ENCODE peak calls at places on chromosomes 2 and 18, in seven cellular contexts. G is frontal cortex, W is mucosa of gallbladder, P is AG04450, Y is GM12892, J is RPMI8226, M is NCI-H748 treated with DMSO at 0.1 percent for 48 hours. C is an unnamed sample.

GRCh38 chr18:67265464-67266245 is 250.9 kb downstream of the DSEL start:
- DNase-seq in G (no peak), W (no peak), P (no peak), Y (no peak), J (no peak), M (no peak), C (no peak)

GRCh38 chr2:73203055-73203681 is 794 bp downstream of the NOTO start:
- DNase-seq in G (no peak), W (no peak), P (no peak), Y (no peak), J (no peak), M (no peak), C (no peak)

GRCh38 chr2:121707920-121708361 is 28.7 kb downstream of the NIFK start:
- DNase-seq in G (no peak), W (peak), P (no peak), Y (no peak), J (no peak), M (no peak), C (no peak)

GRCh38 chr2:238985036-238985729 is 137.3 kb downstream of the TWIST2 start:
- DNase-seq in G (no peak), W (no peak), P (no peak), Y (no peak), J (no peak), M (no peak), C (no peak)

GRCh38 chr2:101758001-101758400 is 60.5 kb downstream of the MAP4K4 start:
- DNase-seq in G (no peak), W (no peak), P (no peak), Y (no peak), J (no peak), M (no peak), C (no peak)

GRCh38 chr2:5672749-5673147 is 19.4 kb upstream of the SOX11 start:
- DNase-seq in G (no peak), W (no peak), P (no peak), Y (no peak), J (no peak), M (no peak), C (no peak)

GRCh38 chr2:44578401-44579135 is 216.8 kb downstream of the CAMKMT start:
- DNase-seq in G (peak), W (no peak), P (peak), Y (peak), J (no peak), M (no peak), C (no peak)

GRCh38 chr2:100178085-100178788 is 35.8 kb upstream of the AFF3 start:
- DNase-seq in G (no peak), W (no peak), P (no peak), Y (no peak), J (peak), M (no peak), C (peak)

GRCh38 chr2:28639836-28640235 is 111.8 kb upstream of the PPP1CB start:
- DNase-seq in G (no peak), W (peak), P (no peak), Y (no peak), J (peak), M (no peak), C (no peak)

GRCh38 chr2:106124787-106125549 is 69.1 kb downstream of the UXS1 start:
- DNase-seq in G (no peak), W (peak), P (no peak), Y (no peak), J (no peak), M (no peak), C (no peak)

GRCh38 chr2:229265727-229266126 is 5.4 kb downstream of the PID1 start:
- DNase-seq in G (no peak), W (no peak), P (no peak), Y (no peak), J (no peak), M (no peak), C (no peak)

GRCh38 chr18:34594243-34594642 is 115.9 kb upstream of the DTNA start:
- DNase-seq in G (no peak), W (no peak), P (no peak), Y (no peak), J (no peak), M (no peak), C (no peak)

C was measured in T-helper 1 cell.